ENCODE peak calls at places on chromosomes 5 and 9, in four cellular contexts. R, H, S and K are unnamed samples.

GRCh38 chr9:114958021-114958846 is 27.8 kb upstream of the TNFSF8 start:
- DNase-seq in R (no peak), H (no peak), S (no peak), K (no peak)

GRCh38 chr5:149917073-149917676 is 27.4 kb downstream of the PDE6A start:
- DNase-seq in R (no peak), H (no peak), S (no peak), K (no peak)

GRCh38 chr5:43017438-43017820 is 22.7 kb downstream of the ANXA2R start:
- DNase-seq in R (peak; percentile 31), H (peak; percentile 54), S (peak; percentile 55), K (no peak)

GRCh38 chr5:168135897-168136296 is 155.5 kb upstream of the WWC1 start:
- DNase-seq in R (no peak), H (no peak), S (no peak), K (no peak)

GRCh38 chr5:29367176-29367833 is 1826.2 kb upstream of the CDH6 start:
- DNase-seq in R (no peak), H (peak; percentile 11), S (peak; percentile 73), K (no peak)

GRCh38 chr5:45696206-45696836 is at the start of gene HCN1:
- DNase-seq in R (no peak), H (peak; percentile 95), S (peak; percentile 94), K (peak; percentile 16)

GRCh38 chr9:2934241-2934650 is 90.4 kb upstream of the PUM3 start:
- DNase-seq in R (no peak), H (no peak), S (no peak), K (no peak)

GRCh38 chr9:136597965-136598364 is 52.1 kb upstream of the NOTCH1 start:
- DNase-seq in R (no peak), H (no peak), S (no peak), K (no peak)

GRCh38 chr5:77727190-77727589 is 48.9 kb downstream of the TBCA start:
- DNase-seq in R (no peak), H (no peak), S (no peak), K (no peak)

GRCh38 chr5:159963967-159964366 is 45.0 kb upstream of the TTC1 start:
- DNase-seq in R (no peak), H (no peak), S (no peak), K (no peak)

GRCh38 chr5:159962214-159962613 is 45.9 kb downstream of the ADRA1B start:
- DNase-seq in R (no peak), H (no peak), S (no peak), K (peak; percentile 57)

GRCh38 chr5:159961176-159961689 is 45.0 kb downstream of the ADRA1B start:
- DNase-seq in R (no peak), H (no peak), S (no peak), K (no peak)

GRCh38 chr5:159965031-159965837 is 43.7 kb upstream of the TTC1 start:
- DNase-seq in R (peak; percentile 42), H (peak; percentile 76), S (peak; percentile 86), K (no peak)

GRCh38 chr5:159961761-159962160 is 45.5 kb downstream of the ADRA1B start:
- DNase-seq in R (no peak), H (no peak), S (no peak), K (no peak)
- H3K9me3 ChIP-seq in R (no peaks in the 10 kb centered on the region), H (no peaks in the 10 kb centered on the region), S (no peaks in the 10 kb centered on the region), K (no peaks in the 10 kb centered on the region)

GRCh38 chr5:143874312-143874711 is 62.4 kb downstream of the HMHB1 start:
- DNase-seq in R (no peak), H (no peak), S (no peak), K (peak; percentile 56)
- TF ChIP-seq EZH2phosphoT487 in R (no peak), H (no peak), S (no peak), K (no peak)

GRCh38 chr5:178711572-178711971 is 18.9 kb downstream of the ZNF354A start:
- DNase-seq in R (no peak), H (no peak), S (no peak), K (no peak)
- H3K9me3 ChIP-seq in R (peaks cover 50% of the 10 kb centered on the region), H (peaks cover 54% of the 10 kb centered on the region), S (peaks cover 53% of the 10 kb centered on the region), K (no peaks in the 10 kb centered on the region)

GRCh38 chr5:35881758-35882157 is 25.1 kb downstream of the IL7R start:
- DNase-seq in R (no peak), H (no peak), S (no peak), K (no peak)

GRCh38 chr5:35884789-35885172 is 28.1 kb downstream of the IL7R start:
- DNase-seq in R (peak; percentile 95), H (no peak), S (no peak), K (no peak)

GRCh38 chr5:35880166-35880565 is 23.5 kb downstream of the IL7R start:
- DNase-seq in R (no peak), H (no peak), S (no peak), K (no peak)

GRCh38 chr5:35879649-35880048 is 23.0 kb downstream of the IL7R start:
- DNase-seq in R (no peak), H (no peak), S (no peak), K (no peak)

GRCh38 chr5:35884125-35884788 is 27.6 kb downstream of the IL7R start:
- DNase-seq in R (peak; percentile 98), H (no peak), S (no peak), K (peak; percentile 51)
- TF ChIP-seq EZH2phosphoT487 in R (no peak), H (no peak), S (no peak), K (no peak)

GRCh38 chr5:179113945-179114641 is 53.9 kb downstream of the ZNF354C start:
- DNase-seq in R (no peak), H (no peak), S (no peak), K (no peak)
- H3K9me3 ChIP-seq in R (no peaks in the 10 kb centered on the region), H (no peaks in the 10 kb centered on the region), S (no peaks in the 10 kb centered on the region), K (no peaks in the 10 kb centered on the region)

GRCh38 chr5:107704686-107705389 is 34.1 kb upstream of the EFNA5 start:
- DNase-seq in R (no peak), H (no peak), S (no peak), K (no peak)

GRCh38 chr5:107700486-107700885 is 29.7 kb upstream of the EFNA5 start:
- DNase-seq in R (no peak), H (no peak), S (no peak), K (no peak)

GRCh38 chr5:107705390-107706014 is 34.8 kb upstream of the EFNA5 start:
- DNase-seq in R (no peak), H (no peak), S (no peak), K (no peak)
- TF ChIP-seq EZH2phosphoT487 in R (no peak), H (no peak), S (no peak), K (no peak)

GRCh38 chr9:101399641-101399965 is 952 bp downstream of the ZNF189 start:
- DNase-seq in R (peak; percentile 26), H (no peak), S (no peak), K (peak; percentile 25)

GRCh38 chr9:101398930-101399640 is 434 bp downstream of the ZNF189 start:
- DNase-seq in R (peak; percentile 7), H (peak; percentile 13), S (no peak), K (peak; percentile 10)

GRCh38 chr9:101397746-101398334 is 578 bp downstream of the MRPL50 start:
- DNase-seq in R (no peak), H (no peak), S (no peak), K (no peak)

GRCh38 chr9:101398335-101398929 is at the start of the genes MRPL50 and ZNF189:
- DNase-seq in R (peak; percentile 97), H (peak; percentile 98), S (peak; percentile 99), K (peak; percentile 99)

DNA sequence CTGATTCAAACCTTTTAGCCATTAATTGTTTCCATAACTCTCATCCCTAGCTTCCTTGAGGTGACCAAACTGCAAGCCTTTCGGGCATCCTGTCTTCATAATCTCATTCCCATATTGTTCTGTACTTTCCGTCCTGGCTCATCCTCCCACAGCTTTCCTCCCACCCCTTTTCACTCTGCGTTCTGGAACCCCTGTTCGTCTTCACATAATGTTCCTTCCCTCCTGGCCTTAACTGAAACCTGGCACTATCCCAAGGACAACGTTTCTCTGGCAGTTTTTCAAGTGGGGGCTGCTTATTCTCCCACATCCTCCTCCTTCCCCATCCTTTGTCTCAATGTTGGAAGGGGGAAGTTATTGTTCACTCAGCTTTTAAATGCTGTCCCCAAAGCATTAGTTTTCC is 1.5 kb downstream of the ZNF189 start:
- DNase-seq in R (no peak), H (peak; percentile 16), S (no peak), K (no peak)
- H3K9me3 ChIP-seq in R (peaks cover 10% of the 10 kb centered on the region), H (peaks cover 36% of the 10 kb centered on the region), S (peaks cover 13% of the 10 kb centered on the region), K (no peaks in the 10 kb centered on the region)

GRCh38 chr9:728535-728934 is 113.0 kb upstream of the DMRT1 start:
- DNase-seq in R (no peak), H (no peak), S (no peak), K (no peak)
- TF ChIP-seq EZH2phosphoT487 in R (no peak), H (no peak), S (no peak), K (no peak)

DNA sequence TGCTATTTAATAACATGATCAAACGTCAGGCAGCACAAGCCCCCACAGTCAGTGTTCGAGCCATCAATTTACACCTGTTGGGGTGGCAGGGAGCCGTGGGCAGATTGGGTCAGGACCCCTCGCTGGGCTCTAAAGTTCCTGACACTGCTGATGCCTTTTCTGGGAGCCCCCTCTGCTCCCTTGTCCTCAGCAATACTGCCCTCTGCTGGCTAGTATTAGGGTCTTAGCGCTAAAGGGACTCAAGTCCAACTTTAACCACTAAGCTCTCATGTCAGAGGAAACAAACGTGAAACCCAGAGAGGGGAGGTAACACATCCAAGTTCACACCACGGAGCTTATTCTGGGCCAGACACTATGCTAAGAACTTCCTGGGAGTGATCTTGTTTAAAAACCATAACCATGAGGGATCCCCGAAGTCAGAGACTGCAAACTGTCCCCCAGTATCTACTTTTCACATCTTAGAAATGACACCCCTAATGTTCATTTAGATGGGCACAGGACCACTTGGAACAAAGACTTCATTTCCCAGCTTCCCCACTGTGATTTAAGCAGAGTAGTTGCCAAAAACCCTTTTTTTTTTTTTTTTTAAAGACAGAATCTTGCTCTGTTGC is 20.4 kb downstream of the ANKS6 start:
- DNase-seq in R (peak; percentile 72), H (peak; percentile 86), S (peak; percentile 89), K (peak; percentile 62)
- H3K9me3 ChIP-seq in R (no peaks in the 10 kb centered on the region), H (no peaks in the 10 kb centered on the region), S (no peaks in the 10 kb centered on the region), K (no peaks in the 10 kb centered on the region)